ENCODE peak calls at places on chromosomes 11 and 22, in four cellular contexts. O is IMR-90, V is thoracic aorta, B is adrenal gland. U is an unnamed sample.

GRCh38 chr22:19965771-19966709 is 24.4 kb upstream of the TXNRD2 start:
- DNase-seq in O (no peak), V (no peak), B (no peak), U (no peak)

GRCh38 chr11:96180341-96180740 is 162.7 kb downstream of the MAML2 start:
- DNase-seq in O (no peak), V (no peak), B (no peak), U (no peak)

GRCh38 chr11:97995874-97996273 is 1024.9 kb upstream of the CNTN5 start:
- DNase-seq in O (no peak), V (no peak), B (no peak), U (no peak)

GRCh38 chr11:47992959-47993820 is 12.8 kb downstream of the PTPRJ start:
- DNase-seq in O (peak; percentile 89), V (no peak), B (no peak), U (no peak)

GRCh38 chr11:113121746-113122145 is 160.5 kb downstream of the NCAM1 start:
- DNase-seq in O (no peak), V (no peak), B (no peak), U (no peak)

GRCh38 chr22:25062378-25063095 is 110.0 kb downstream of the KIAA1671 start:
- DNase-seq in O (no peak), V (no peak), B (no peak), U (no peak)

GRCh38 chr11:47152953-47153950 is 23.4 kb downstream of the ARFGAP2 start:
- DNase-seq in O (peak; percentile 80), V (no peak), B (peak; percentile 83), U (peak; percentile 80)

GRCh38 chr11:108890482-108891092 is 225.7 kb downstream of the DDX10 start:
- DNase-seq in O (no peak), V (no peak), B (no peak), U (no peak)

GRCh38 chr11:61637287-61637686 is 42.9 kb upstream of the DAGLA start:
- DNase-seq in O (no peak), V (no peak), B (peak; percentile 30), U (no peak)

GRCh38 chr22:38699784-38700183 is 959 bp downstream of the JOSD1 start:
- DNase-seq in O (peak; percentile 62), V (no peak), B (no peak), U (no peak)
- H3K27ac ChIP-seq in O (peak overlapping the region; percentile 63), V (peak overlapping the region; percentile 96), B (peak overlapping the region; percentile 100), U (peak overlapping the region; percentile 99)

GRCh38 chr11:6320411-6321207 is at the start of gene CAVIN3:
- DNase-seq in O (peak; percentile 85), V (peak; percentile 57), B (peak; percentile 86), U (peak; percentile 85)
- H3K27ac ChIP-seq in O (peak within 1 kb of the TSS; percentile 99), V (peak within 1 kb of the TSS; percentile 100), B (peak within 1 kb of the TSS; percentile 95), U (peak within 1 kb of the TSS; percentile 89)

GRCh38 chr11:65314501-65315203 is at the start of gene CDC42EP2:
- DNase-seq in O (peak; percentile 80), V (no peak), B (peak; percentile 85), U (peak; percentile 81)

GRCh38 chr11:65315204-65315865 is 669 bp downstream of the CDC42EP2 start:
- DNase-seq in O (peak; percentile 68), V (no peak), B (peak; percentile 70), U (peak; percentile 66)

GRCh38 chr11:65315866-65316233 is 1.2 kb downstream of the CDC42EP2 start:
- DNase-seq in O (no peak), V (no peak), B (no peak), U (no peak)

GRCh38 chr11:65316311-65316978 is 1.8 kb downstream of the CDC42EP2 start:
- DNase-seq in O (peak; percentile 97), V (no peak), B (no peak), U (peak; percentile 37)

GRCh38 chr11:65316979-65317786 is 2.5 kb downstream of the CDC42EP2 start:
- DNase-seq in O (peak; percentile 84), V (no peak), B (peak; percentile 77), U (peak; percentile 56)
- H3K27ac ChIP-seq in O (peak overlapping the region; percentile 79), V (peak overlapping the region; percentile 20), B (peak overlapping the region; percentile 93), U (peak overlapping the region; percentile 81)

DNA sequence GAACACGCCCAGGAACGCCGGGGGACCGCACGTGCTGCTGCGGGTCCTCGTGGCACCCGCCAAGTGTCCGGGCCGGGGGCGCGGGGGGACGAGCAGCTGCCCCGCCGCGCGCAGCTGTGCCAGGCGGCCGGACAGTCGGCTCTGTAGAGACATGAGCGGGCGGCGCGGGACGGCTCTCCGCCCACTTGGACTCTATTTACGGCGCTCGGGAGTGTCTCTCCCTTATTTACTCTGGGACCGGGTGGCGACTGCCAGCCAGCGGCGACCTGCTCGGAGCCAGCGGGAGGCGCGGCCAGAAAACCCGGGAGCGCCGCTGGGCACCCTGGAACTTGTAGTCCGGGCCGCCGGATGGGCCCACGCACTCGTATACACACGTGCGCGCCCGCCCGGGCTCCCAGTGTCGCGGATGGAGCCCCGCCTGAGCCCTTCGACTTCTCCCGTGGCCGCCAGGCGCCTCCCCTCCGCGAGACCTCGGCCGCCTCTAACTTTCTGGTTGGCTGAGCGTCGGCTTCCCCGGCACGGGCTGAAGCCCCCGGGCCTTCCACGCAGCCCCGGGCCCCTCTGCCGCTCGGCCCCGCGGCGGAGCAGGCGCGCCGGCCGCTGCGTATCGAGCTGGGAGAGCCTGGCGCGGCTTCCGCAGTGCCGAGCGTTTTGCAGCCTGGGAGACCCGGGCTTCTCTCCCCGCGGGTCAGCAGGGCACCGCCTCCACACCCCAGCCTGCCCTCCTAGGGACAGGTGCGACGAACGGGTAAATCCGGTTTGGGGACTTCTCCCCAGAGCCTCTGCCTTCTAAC is at the start of gene MACROD1:
- DNase-seq in O (peak; percentile 75), V (peak; percentile 61), B (peak; percentile 91), U (peak; percentile 71)
- H3K27ac ChIP-seq in O (peak within 1 kb of the TSS; percentile 43), V (peak within 1 kb of the TSS; percentile 50), B (peak within 1 kb of the TSS; percentile 19), U (peak within 1 kb of the TSS; percentile 86)

DNA sequence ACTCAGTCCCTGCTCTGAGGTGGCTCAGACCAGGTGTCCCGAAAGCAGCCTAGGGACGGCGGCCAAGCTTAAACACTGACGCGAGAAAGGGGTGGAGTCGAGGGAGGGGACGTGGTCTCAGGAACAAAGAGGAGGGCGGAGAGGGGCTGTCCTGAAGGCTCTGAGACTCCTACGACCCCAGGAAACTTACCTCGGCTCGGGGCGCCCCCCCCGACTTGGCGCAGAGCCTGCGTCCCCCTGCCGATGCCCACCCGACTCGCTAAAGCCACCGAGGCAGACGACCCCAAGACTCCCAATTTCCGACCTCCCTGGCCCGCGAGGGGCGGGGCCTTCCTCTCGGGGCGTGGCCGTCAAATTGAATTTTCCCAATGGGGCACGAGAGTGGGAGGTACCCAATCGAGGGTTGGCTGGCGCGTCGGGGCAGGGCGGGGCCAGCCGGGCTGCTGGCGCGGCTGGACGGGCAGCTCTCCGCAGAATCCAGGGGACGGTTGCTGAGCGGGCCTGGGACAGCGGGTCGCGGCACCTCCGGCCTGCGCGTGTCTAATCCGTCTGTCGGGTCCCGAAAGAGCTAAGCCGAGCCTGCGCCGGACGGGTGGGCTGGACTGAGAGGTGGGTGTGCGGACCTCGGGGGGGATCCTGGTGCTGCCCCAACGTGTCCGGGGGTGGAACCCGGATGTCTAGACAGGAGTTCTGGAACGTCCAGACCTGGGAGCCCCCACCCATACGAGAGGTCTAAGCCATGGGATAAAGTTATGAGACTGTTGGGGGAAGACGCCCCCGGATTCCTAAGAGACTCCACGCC is at the start of gene SMTN:
- DNase-seq in O (peak; percentile 85), V (no peak), B (peak; percentile 89), U (peak; percentile 88)
- H3K27ac ChIP-seq in O (peak within 1 kb of the TSS; percentile 83), V (peak within 1 kb of the TSS; percentile 88), B (peak within 1 kb of the TSS; percentile 90), U (peak within 1 kb of the TSS; percentile 98)

U was measured in tibial nerve.